ENCODE peak calls at places on chromosomes 4 and X, in six cellular contexts. W is HFFc6; J is stimulated activated CD4-positive, alpha-beta T cell treated with anti-CD3 and anti-CD28 coated beads, Interleukin-12 subunit alpha, Interleukin-12 subunit beta, amount 100 ng/mL, for 4 hours; L is cortex of kidney; D is substantia nigra; K is tibial nerve. V is an unnamed sample.

GRCh38 chr4:140049924-140050681 is 103.9 kb downstream of the MAML3 start:
- DNase-seq in W (no peak), J (no peak), L (no peak), D (no peak), K (no peak), V (peak)

GRCh38 chr4:150257338-150257737 is 179.1 kb downstream of the DCLK2 start:
- DNase-seq in W (no peak), J (no peak), L (no peak), D (no peak), K (no peak), V (no peak)

GRCh38 chrX:154126101-154126500 is 17.9 kb upstream of the OPN1LW start:
- DNase-seq in W (no peak), J (no peak), L (no peak), D (no peak), K (no peak), V (no peak)

GRCh38 chr4:19883841-19884240 is 367.9 kb upstream of the SLIT2 start:
- DNase-seq in W (peak), J (no peak), L (no peak), D (no peak), K (no peak), V (no peak)

GRCh38 chrX:81866873-81867272 is 665.0 kb downstream of the SH3BGRL start:
- DNase-seq in W (no peak), J (no peak), L (no peak), D (no peak), K (no peak), V (no peak)

GRCh38 chr4:182339246-182339645 is 96.0 kb downstream of the TENM3 start:
- DNase-seq in W (peak), J (no peak), L (no peak), D (no peak), K (no peak), V (no peak)

GRCh38 chrX:118522230-118522926 is 26.8 kb downstream of the DOCK11 start:
- DNase-seq in W (no peak), J (no peak), L (no peak), D (no peak), K (no peak), V (no peak)

GRCh38 chrX:33840176-33840575 is 291.9 kb downstream of the FAM47A start:
- DNase-seq in W (no peak), J (no peak), L (no peak), D (no peak), K (peak), V (no peak)

GRCh38 chrX:17584248-17584681 is 153.0 kb upstream of the SCML1 start:
- DNase-seq in W (peak), J (no peak), L (no peak), D (no peak), K (no peak), V (no peak)

GRCh38 chr4:156378053-156378665 is 424.5 kb upstream of the CTSO start:
- DNase-seq in W (peak), J (no peak), L (no peak), D (no peak), K (no peak), V (peak)

GRCh38 chr4:100162027-100162685 is 28.1 kb downstream of the DDIT4L start:
- DNase-seq in W (no peak), J (no peak), L (no peak), D (no peak), K (no peak), V (no peak)

GRCh38 chr4:90718926-90719325 is 591.7 kb downstream of the CCSER1 start:
- DNase-seq in W (no peak), J (no peak), L (no peak), D (no peak), K (no peak), V (no peak)

GRCh38 chrX:111164728-111165127 is 68.7 kb downstream of the PAK3 start:
- DNase-seq in W (no peak), J (no peak), L (no peak), D (no peak), K (no peak), V (peak)

GRCh38 chrX:132488819-132489255 is at the start of gene MBNL3:
- DNase-seq in W (peak), J (peak), L (no peak), D (peak), K (peak), V (peak)

GRCh38 chr4:17265653-17266052 is 246.2 kb downstream of the QDPR start:
- DNase-seq in W (no peak), J (no peak), L (no peak), D (no peak), K (no peak), V (no peak)

GRCh38 chrX:40132751-40133150 is 35.0 kb upstream of the BCOR start:
- DNase-seq in W (peak), J (no peak), L (no peak), D (no peak), K (peak), V (peak)

GRCh38 chrX:116317409-116317808 is 119.0 kb upstream of the SLC6A14 start:
- DNase-seq in W (no peak), J (no peak), L (no peak), D (peak), K (no peak), V (no peak)

GRCh38 chr4:5524900-5525299 is 183.5 kb downstream of the EVC2 start:
- DNase-seq in W (no peak), J (no peak), L (no peak), D (no peak), K (no peak), V (peak)

GRCh38 chr4:165016971-165017370 is 14.8 kb upstream of the TRIM60 start:
- DNase-seq in W (no peak), J (no peak), L (no peak), D (no peak), K (no peak), V (no peak)

GRCh38 chr4:137156054-137156453 is 376.2 kb downstream of the PCDH18 start:
- DNase-seq in W (peak), J (no peak), L (no peak), D (no peak), K (no peak), V (no peak)